ENCODE peak calls at places on chromosome 2, in six cellular contexts. W is GM23338, A is neural progenitor cell, O is GM23248, C is HCT116, J is OCI-LY7. S is an unnamed sample.

GRCh38 chr2:142286618-142287017 is 155.8 kb upstream of the LRP1B start:
- DNase-seq in W (peak), A (peak), O (peak), C (peak), J (peak), S (peak)

GRCh38 chr2:28624798-28625701 is 126.6 kb upstream of the PPP1CB start:
- DNase-seq in W (peak), A (peak), O (peak), C (no peak), J (no peak), S (peak)

GRCh38 chr2:109437325-109438090 is 176.3 kb downstream of the SEPTIN10 start:
- DNase-seq in W (no peak), A (no peak), O (no peak), C (no peak), J (no peak), S (no peak)

GRCh38 chr2:108287169-108287568 is 1.5 kb upstream of the SULT1C2 start:
- DNase-seq in W (no peak), A (no peak), O (peak), C (no peak), J (no peak), S (no peak)

GRCh38 chr2:150686391-150686790 is 198.9 kb upstream of the RND3 start:
- DNase-seq in W (no peak), A (no peak), O (peak), C (no peak), J (no peak), S (no peak)

GRCh38 chr2:158723311-158723838 is 71.7 kb upstream of the DAPL1 start:
- DNase-seq in W (no peak), A (no peak), O (no peak), C (no peak), J (no peak), S (no peak)

GRCh38 chr2:21043744-21044532 is at the start of gene APOB:
- DNase-seq in W (peak), A (peak), O (peak), C (no peak), J (no peak), S (peak)

GRCh38 chr2:30422437-30422805 is 24.6 kb upstream of the LCLAT1 start:
- DNase-seq in W (no peak), A (no peak), O (peak), C (peak), J (no peak), S (peak)

GRCh38 chr2:201466050-201466660 is 14.6 kb downstream of the STRADB start:
- DNase-seq in W (no peak), A (no peak), O (peak), C (no peak), J (no peak), S (peak)

GRCh38 chr2:159506764-159507406 is 109.5 kb downstream of the BAZ2B start:
- DNase-seq in W (no peak), A (no peak), O (peak), C (peak), J (no peak), S (peak)

GRCh38 chr2:28356095-28356911 is 36.4 kb upstream of the FOSL2 start:
- DNase-seq in W (no peak), A (peak), O (peak), C (no peak), J (no peak), S (peak)

DNA sequence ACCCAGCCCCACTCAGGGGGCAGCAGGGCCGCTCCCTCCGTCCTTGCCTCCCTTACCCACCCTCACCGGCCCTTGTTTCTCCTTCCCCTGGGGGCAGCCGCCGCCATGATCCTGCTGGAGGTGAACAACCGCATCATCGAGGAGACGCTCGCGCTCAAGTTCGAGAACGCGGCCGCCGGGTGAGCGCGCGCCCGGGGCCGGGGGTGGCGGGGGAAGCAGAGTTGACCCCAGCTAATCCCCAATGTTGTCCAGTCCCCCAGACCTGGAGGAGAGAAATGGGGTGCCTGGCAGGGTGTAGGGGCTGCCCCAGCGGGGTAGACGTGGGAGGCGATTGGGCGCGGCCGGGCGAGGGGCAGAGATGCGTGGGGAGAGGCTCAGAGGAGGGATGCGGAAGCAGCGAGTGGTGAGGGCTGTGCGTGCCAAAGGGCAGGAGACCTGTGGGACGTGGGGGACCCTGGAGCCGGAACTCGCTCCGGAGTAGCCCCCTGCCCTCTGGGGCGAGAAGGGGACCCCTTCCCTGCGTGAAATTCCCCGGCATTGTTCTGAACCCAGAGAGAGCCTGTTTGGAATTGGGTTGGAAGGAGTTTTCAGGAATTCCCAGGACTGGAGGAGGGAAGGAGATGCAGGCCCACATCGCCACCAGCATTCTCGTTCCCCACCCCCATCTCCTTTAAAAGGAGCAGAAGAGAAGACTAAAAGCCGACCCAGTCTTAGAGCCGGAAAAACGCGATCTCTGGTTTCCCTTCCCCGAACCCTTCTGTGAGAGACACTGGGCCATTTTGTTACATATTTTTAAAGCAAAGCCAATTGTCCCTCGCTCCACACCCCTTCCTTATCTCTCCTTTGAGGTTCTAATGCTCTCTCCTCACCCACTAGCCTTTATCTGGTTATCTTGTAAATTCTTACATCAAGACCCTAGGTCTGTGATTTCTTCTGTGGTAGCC is 649 bp downstream of the ARPC2 start:
- DNase-seq in W (peak), A (peak), O (peak), C (no peak), J (peak), S (peak)
- TF ChIP-seq EZH2phosphoT487 in W (no peak), A (no peak), O (no peak), C (no peak), J (no peak), S (no peak)

DNA sequence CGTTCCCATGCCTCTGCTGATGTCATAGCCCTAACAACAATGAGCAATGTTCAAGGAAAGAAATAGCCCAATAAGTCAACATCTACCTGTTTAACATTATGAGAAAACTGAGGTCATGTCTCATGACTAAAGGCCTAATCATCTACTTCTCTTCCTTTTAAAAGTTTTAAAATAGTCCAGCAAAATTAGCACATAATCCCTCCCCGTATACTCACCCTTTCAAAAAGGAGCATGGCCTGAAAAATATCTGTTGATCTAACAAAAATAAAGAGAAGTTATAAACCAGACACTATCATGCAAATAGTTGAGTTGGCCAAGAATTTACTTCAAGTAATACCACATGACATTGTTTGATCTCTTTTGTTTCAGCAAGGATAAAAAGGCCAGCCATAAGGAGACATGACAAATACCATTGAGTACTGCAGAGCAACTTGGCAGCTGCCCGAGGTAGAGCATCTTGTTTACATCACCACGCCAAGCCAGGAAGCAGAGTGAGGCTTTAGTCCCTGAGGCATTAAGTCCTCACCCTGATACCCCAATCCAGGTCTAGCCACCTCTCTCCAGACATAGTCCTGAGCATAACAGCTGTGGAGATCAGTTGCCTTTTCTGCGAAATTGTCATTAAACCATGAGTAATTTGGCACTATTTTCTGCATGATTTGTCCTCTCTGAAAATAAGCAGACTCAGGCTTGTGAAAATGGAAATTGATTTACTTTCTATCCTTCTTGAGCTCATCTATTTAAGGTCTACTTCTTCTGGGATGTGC is 137.4 kb upstream of the ETAA1 start:
- DNase-seq in W (peak), A (no peak), O (peak), C (no peak), J (no peak), S (peak)
- H2AFZ ChIP-seq in W (peak), A (no peak), O (no peak), C (no peak), J (no peak), S (no peak)

GRCh38 chr2:127092951-127093516 is 13.9 kb downstream of the BIN1 start:
- DNase-seq in W (no peak), A (no peak), O (no peak), C (no peak), J (no peak), S (no peak)

GRCh38 chr2:127092306-127092705 is 14.6 kb downstream of the BIN1 start:
- DNase-seq in W (no peak), A (no peak), O (no peak), C (no peak), J (no peak), S (no peak)

GRCh38 chr2:127095367-127095641 is 11.7 kb downstream of the BIN1 start:
- DNase-seq in W (no peak), A (no peak), O (no peak), C (no peak), J (no peak), S (no peak)

GRCh38 chr2:127094509-127095366 is 12.2 kb downstream of the BIN1 start:
- DNase-seq in W (peak), A (peak), O (peak), C (no peak), J (no peak), S (peak)

DNA sequence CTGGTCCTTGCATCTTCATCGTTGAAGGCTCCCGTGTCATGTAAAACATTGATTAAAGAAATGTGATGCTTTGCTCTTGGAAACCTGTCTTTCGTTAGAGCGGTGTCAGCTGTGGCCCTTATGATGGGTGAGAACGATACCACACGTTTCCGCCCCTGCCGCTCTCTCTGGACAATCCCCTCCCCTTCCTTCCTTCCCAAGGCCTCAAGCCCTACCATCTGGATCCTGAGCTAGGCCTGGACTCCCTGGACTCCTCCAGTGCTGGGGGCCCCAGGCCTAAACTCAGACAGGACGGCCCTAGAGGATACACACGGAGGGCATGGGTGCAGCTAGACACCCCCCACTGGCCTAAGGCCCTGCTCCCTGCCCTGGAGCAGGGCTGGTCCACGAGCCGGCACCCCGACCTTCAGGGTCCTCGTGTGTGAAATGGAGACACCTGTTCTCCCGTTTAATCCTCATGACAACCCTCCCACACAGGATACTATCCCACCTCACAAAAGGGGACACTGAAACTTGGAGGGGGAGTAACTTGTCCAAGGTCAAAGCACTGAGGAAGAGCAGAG is 13.2 kb downstream of the BIN1 start:
- DNase-seq in W (no peak), A (no peak), O (no peak), C (no peak), J (no peak), S (no peak)
- TF ChIP-seq EZH2phosphoT487 in W (no peak), A (no peak), O (no peak), C (no peak), J (no peak), S (no peak)

GRCh38 chr2:85083092-85083491 is 50.1 kb upstream of the TCF7L1 start:
- DNase-seq in W (no peak), A (no peak), O (no peak), C (no peak), J (no peak), S (no peak)
- H2AFZ ChIP-seq in W (peak), A (no peak), O (no peak), C (no peak), J (no peak), S (no peak)

GRCh38 chr2:239035361-239035814 is 187.5 kb downstream of the TWIST2 start:
- DNase-seq in W (peak), A (peak), O (peak), C (peak), J (peak), S (peak)
- TF ChIP-seq EZH2phosphoT487 in W (no peak), A (no peak), O (no peak), C (no peak), J (no peak), S (no peak)

GRCh38 chr2:69950241-69950640 is 11.2 kb downstream of the ASPRV1 start:
- DNase-seq in W (no peak), A (no peak), O (no peak), C (no peak), J (no peak), S (no peak)
- H2AFZ ChIP-seq in W (no peak), A (no peak), O (no peak), C (no peak), J (no peak), S (no peak)